ENCODE peak calls at places on chromosomes 12 and 14, in seven cellular contexts. O, L, F, A, B, P and X are unnamed samples. For H3K4me1, the result is how much of the 10 kb centered on the place peaks cover.

GRCh38 chr14:105844810-105845724 is 318.7 kb downstream of the TMEM121 start:
- DNase-seq in L (no peak), O (no peak), F (peak), B (no peak), A (no peak), P (no peak), X (no peak)

GRCh38 chr14:78721756-78722455 is 551.7 kb downstream of the NRXN3 start:
- DNase-seq in O (no peak), P (no peak), B (no peak), A (no peak), L (no peak), F (no peak), X (no peak)

GRCh38 chr14:60245316-60246177 is 3.5 kb upstream of the PPM1A start:
- DNase-seq in F (no peak), L (no peak), P (no peak), O (no peak), A (no peak), B (no peak), X (no peak)

GRCh38 chr12:95681210-95681765 is 109.3 kb downstream of the NTN4 start:
- DNase-seq in F (no peak), B (no peak), A (no peak), L (no peak), P (no peak), O (no peak), X (no peak)

GRCh38 chr12:116123511-116124258 is 153.8 kb downstream of the MED13L start:
- DNase-seq in L (peak), F (no peak), P (peak), O (peak), A (no peak), B (peak), X (no peak)

GRCh38 chr14:27391331-27391730 is 793.5 kb upstream of the NOVA1 start:
- DNase-seq in A (no peak), P (no peak), F (no peak), L (no peak), B (no peak), O (peak), X (no peak)

GRCh38 chr12:124332068-124332672 is 37.3 kb downstream of the RFLNA start:
- DNase-seq in F (no peak), L (no peak), P (no peak), O (no peak), A (no peak), B (no peak), X (no peak)

GRCh38 chr12:90028620-90029051 is 320.0 kb upstream of the ATP2B1 start:
- DNase-seq in A (no peak), B (no peak), P (no peak), F (no peak), O (peak), L (no peak), X (no peak)

GRCh38 chr12:1529862-1530591 is 64.4 kb downstream of the FBXL14 start:
- DNase-seq in P (no peak), A (peak), L (no peak), F (no peak), B (no peak), O (peak), X (no peak)

GRCh38 chr14:73661872-73662271 is 17.1 kb downstream of the DNAL1 start:
- DNase-seq in L (no peak), O (no peak), B (no peak), P (no peak), F (no peak), A (no peak), X (no peak)

GRCh38 chr12:130968611-130969010 is 14.9 kb downstream of the ADGRD1 start:
- DNase-seq in A (no peak), F (no peak), P (no peak), L (no peak), O (no peak), B (no peak), X (no peak)

GRCh38 chr12:9047105-9047504 is 57.8 kb downstream of the KLRG1 start:
- DNase-seq in A (no peak), F (no peak), O (no peak), L (no peak), B (no peak), P (no peak), X (no peak)

GRCh38 chr12:90058721-90059120 is 350.1 kb upstream of the ATP2B1 start:
- DNase-seq in F (peak), B (peak), O (peak), P (no peak), A (no peak), L (no peak), X (peak)

GRCh38 chr12:52041695-52042123 is 9.5 kb upstream of the NR4A1 start:
- DNase-seq in P (no peak), F (no peak), L (no peak), A (no peak), B (peak), O (peak), X (peak)

GRCh38 chr12:77841467-77842054 is 10.9 kb downstream of the NAV3 start:
- DNase-seq in B (peak), A (no peak), F (no peak), P (no peak), O (no peak), L (no peak), X (no peak)

GRCh38 chr12:44433647-44434046 is 442.5 kb downstream of the NELL2 start:
- DNase-seq in L (no peak), O (no peak), P (no peak), A (no peak), B (no peak), F (no peak), X (no peak)

DNA sequence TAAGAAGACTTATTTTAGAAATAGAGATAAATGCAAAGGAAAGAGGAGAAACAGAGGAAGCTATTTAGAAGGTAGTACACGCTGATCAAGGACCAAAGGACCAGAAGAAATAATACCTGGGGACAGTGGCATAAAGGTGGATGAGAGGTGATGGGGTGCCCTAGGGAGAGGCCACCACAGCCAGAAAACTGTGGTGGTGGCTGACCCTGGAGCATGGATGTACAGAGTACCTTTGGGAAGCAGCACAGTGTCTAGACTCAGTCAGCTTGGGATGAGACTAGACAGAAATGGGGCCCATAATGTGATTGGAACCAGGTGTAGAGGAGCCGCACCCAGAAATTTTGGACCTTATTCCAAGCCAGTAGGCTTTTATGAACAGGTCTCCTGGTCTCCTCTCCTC is 17.2 kb downstream of the RASSF8 start:
- DNase-seq in F (no peak), O (no peak), P (no peak), A (no peak), L (no peak), B (no peak), X (no peak)
- H3K4me1 ChIP-seq in F (under half), O (under half), P (under half), A (under half), L (half or more), B (under half), X (under half)

DNA sequence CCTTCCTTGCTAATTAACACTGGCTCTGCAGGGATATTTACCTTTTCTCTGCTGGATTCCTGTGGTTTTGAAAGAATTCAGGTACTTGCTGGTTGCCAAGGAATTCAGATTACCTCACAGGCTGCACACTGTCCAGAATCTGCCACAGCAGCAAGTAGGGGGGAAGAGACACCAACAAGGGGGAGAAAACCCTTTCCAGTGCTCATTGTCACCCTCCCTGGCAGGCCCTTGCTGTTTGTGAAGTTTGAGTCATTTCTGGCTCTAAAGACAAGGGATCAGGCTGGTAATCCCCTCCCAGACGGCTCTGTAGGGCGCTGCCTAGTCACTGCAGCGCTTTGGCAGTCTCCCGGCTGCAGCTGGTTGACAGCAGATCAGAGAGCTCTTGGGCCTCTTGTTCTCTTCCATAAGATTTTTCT is 50.8 kb downstream of the TTLL5 start:
- DNase-seq in L (peak), O (peak), A (no peak), F (peak), B (peak), P (peak), X (peak)
- H3K27ac ChIP-seq in L (peak), O (peak), A (no peak), F (peak), B (peak), P (peak), X (no peak)

GRCh38 chr14:54589843-54590242 is 22.9 kb downstream of the SAMD4A start:
- DNase-seq in L (no peak), P (no peak), O (peak), B (no peak), F (no peak), A (no peak), X (no peak)

GRCh38 chr14:54591461-54592245 is 24.7 kb downstream of the SAMD4A start:
- DNase-seq in O (no peak), L (no peak), P (no peak), A (no peak), F (no peak), B (no peak), X (no peak)

GRCh38 chr14:54590481-54590880 is 23.6 kb downstream of the SAMD4A start:
- DNase-seq in A (no peak), B (no peak), O (no peak), P (no peak), F (no peak), L (no peak), X (no peak)

GRCh38 chr14:54594531-54594930 is 27.6 kb downstream of the SAMD4A start:
- DNase-seq in O (no peak), P (no peak), F (no peak), L (no peak), A (no peak), B (no peak), X (no peak)

GRCh38 chr14:54593860-54594259 is 26.9 kb downstream of the SAMD4A start:
- DNase-seq in B (peak), F (no peak), A (no peak), P (no peak), L (no peak), O (peak), X (no peak)
- H3K4me3 ChIP-seq in B (no peak), F (no peak), A (no peak), P (no peak), L (no peak), O (no peak), X (no peak)

DNA sequence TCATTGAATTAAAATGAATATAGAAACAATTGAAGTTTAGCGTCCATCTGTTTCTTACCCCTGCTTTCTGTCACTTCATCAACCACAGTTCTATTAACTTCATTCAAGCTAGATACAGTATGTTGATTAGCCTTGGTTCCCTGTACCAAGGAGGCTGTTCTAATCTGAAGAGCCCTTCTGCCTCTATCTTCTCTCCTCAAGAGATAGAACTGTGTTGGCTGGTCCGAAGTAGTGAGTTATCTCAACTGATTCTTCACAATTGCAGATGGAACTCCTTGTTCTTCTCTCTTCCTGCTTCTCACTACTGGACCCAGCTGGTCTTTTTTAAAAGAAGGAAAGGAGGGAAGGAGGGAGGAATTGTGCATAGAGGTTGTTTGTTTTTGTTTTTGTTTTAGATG is 82.1 kb upstream of the TRAF3 start:
- DNase-seq in L (no peak), O (no peak), B (no peak), F (no peak), A (no peak), P (no peak), X (no peak)
- H3K4me1 ChIP-seq in L (under half), O (under half), B (under half), F (under half), A (under half), P (under half), X (under half)

GRCh38 chr14:99579903-99580570 is 24.0 kb downstream of the CCDC85C start:
- DNase-seq in B (no peak), L (peak), F (peak), P (no peak), A (no peak), O (no peak), X (no peak)

GRCh38 chr14:99579077-99579836 is 24.8 kb downstream of the CCDC85C start:
- DNase-seq in B (no peak), F (peak), P (no peak), L (peak), O (no peak), A (no peak), X (no peak)

GRCh38 chr14:99576304-99576703 is 27.7 kb downstream of the CCDC85C start:
- DNase-seq in A (no peak), F (no peak), O (no peak), L (no peak), P (no peak), B (no peak), X (no peak)

GRCh38 chr14:99576761-99577705 is 27.0 kb downstream of the CCDC85C start:
- DNase-seq in F (no peak), L (no peak), A (no peak), P (no peak), B (no peak), O (no peak), X (no peak)

DNA sequence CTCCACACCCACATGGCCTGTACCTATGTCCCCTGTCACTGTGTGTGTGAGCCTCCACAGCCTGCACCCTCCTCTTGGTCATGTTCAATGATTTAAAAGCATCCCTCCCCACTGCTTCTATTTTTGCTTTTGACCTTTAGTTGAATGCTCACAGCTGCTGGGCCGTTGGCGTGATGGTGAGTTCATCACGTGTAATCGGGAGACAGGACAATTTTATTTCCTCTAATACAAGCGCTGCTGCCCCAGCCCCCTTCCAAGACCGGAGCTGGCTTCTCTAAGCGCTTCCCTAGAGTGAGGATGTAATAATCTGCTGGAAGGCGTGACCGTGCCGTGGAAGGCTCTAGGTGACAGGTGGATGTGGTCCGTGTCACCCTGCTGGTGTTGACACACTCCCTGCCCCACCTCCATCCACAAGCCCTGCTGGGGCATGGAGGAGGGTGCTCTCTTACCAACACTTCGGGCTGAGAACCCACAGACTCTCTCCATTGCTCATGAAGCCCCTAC is 25.4 kb downstream of the CCDC85C start:
- DNase-seq in L (no peak), O (no peak), A (no peak), P (no peak), B (no peak), F (no peak), X (no peak)
- H3K27ac ChIP-seq in L (peak), O (no peak), A (no peak), P (no peak), B (peak), F (peak), X (no peak)

GRCh38 chr12:81626406-81626805 is 132.7 kb downstream of the PPFIA2 start:
- DNase-seq in L (no peak), O (no peak), F (no peak), P (no peak), B (no peak), A (no peak), X (no peak)
- H3K4me3 ChIP-seq in L (no peak), O (no peak), F (no peak), P (no peak), B (no peak), A (no peak), X (no peak)

GRCh38 chr12:47856721-47857575 is 37.2 kb upstream of the HDAC7 start:
- DNase-seq in B (no peak), A (no peak), F (no peak), O (no peak), L (no peak), P (no peak), X (no peak)
- H3K4me1 ChIP-seq in B (under half), A (under half), F (under half), O (under half), L (under half), P (under half), X (under half)

DNA sequence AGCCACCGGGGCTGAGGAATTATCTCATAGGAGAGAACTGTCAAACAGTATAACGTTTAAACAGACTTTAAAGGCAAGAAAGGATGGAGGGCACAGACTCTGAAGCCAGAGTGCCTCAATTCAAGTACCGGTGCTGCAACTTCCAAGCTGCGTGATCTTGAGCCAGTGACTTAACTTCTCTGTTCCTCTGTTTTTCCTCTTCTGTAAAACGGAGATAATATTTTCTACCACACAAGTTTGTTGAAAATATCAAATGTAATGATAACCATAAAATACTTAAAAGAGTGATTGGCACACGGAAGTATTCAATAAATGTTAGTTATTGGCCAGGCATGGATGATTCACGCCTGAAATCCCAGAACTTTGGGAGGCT is 18.2 kb downstream of the BATF start:
- DNase-seq in B (no peak), L (no peak), A (no peak), F (no peak), P (no peak), O (no peak), X (no peak)
- H3K27ac ChIP-seq in B (no peak), L (no peak), A (peak), F (peak), P (no peak), O (no peak), X (no peak)